ENCODE peak calls at places on chromosomes 7 and 10, in seven cellular contexts. One of them, this sample, is unnamed.

GRCh38 chr7:51325231-51325630 is 8.6 kb upstream of the COBL start:
- DNase-seq in astrocyte: no peak
- DNase-seq in GM12878: no peak
- DNase-seq in upper lobe of right lung: no peak
- DNase-seq in psoas muscle: no peak
- DNase-seq in left ventricle myocardium inferior: no peak
- DNase-seq in mammary epithelial cell: peak; percentile 29
- DNase-seq in this sample: no peak

GRCh38 chr7:124031919-124032318 is 948 bp downstream of the TMEM229A start:
- DNase-seq in mammary epithelial cell: no peak
- DNase-seq in left ventricle myocardium inferior: no peak
- DNase-seq in upper lobe of right lung: no peak
- DNase-seq in astrocyte: no peak
- DNase-seq in psoas muscle: no peak
- DNase-seq in GM12878: no peak
- DNase-seq in this sample: peak; percentile 16

GRCh38 chr7:146096994-146097393 is 19.6 kb upstream of the CNTNAP2 start:
- DNase-seq in upper lobe of right lung: no peak
- DNase-seq in GM12878: no peak
- DNase-seq in psoas muscle: no peak
- DNase-seq in mammary epithelial cell: no peak
- DNase-seq in astrocyte: no peak
- DNase-seq in left ventricle myocardium inferior: no peak
- DNase-seq in this sample: no peak

GRCh38 chr7:121000091-121000983 is 11.8 kb downstream of the CPED1 start:
- DNase-seq in left ventricle myocardium inferior: no peak
- DNase-seq in mammary epithelial cell: no peak
- DNase-seq in astrocyte: peak; percentile 45
- DNase-seq in upper lobe of right lung: no peak
- DNase-seq in psoas muscle: no peak
- DNase-seq in GM12878: no peak
- DNase-seq in this sample: no peak

GRCh38 chr10:113880236-113880635 is 25.8 kb downstream of the NHLRC2 start:
- DNase-seq in psoas muscle: no peak
- DNase-seq in mammary epithelial cell: peak; percentile 29
- DNase-seq in upper lobe of right lung: no peak
- DNase-seq in left ventricle myocardium inferior: no peak
- DNase-seq in GM12878: no peak
- DNase-seq in astrocyte: peak; percentile 58
- DNase-seq in this sample: no peak

GRCh38 chr10:58817499-58817898 is 304.8 kb downstream of the BICC1 start:
- DNase-seq in mammary epithelial cell: no peak
- DNase-seq in astrocyte: no peak
- DNase-seq in GM12878: no peak
- DNase-seq in psoas muscle: no peak
- DNase-seq in upper lobe of right lung: no peak
- DNase-seq in left ventricle myocardium inferior: no peak
- DNase-seq in this sample: no peak

GRCh38 chr10:663844-664243 is 25.6 kb downstream of the DIP2C start:
- DNase-seq in left ventricle myocardium inferior: no peak
- DNase-seq in GM12878: no peak
- DNase-seq in mammary epithelial cell: no peak
- DNase-seq in psoas muscle: no peak
- DNase-seq in astrocyte: no peak
- DNase-seq in upper lobe of right lung: peak; percentile 36
- DNase-seq in this sample: peak; percentile 31

GRCh38 chr10:102814873-102815661 is 22.1 kb downstream of the CYP17A1 start:
- DNase-seq in upper lobe of right lung: peak; percentile 84
- DNase-seq in astrocyte: peak; percentile 60
- DNase-seq in left ventricle myocardium inferior: peak; percentile 80
- DNase-seq in mammary epithelial cell: no peak
- DNase-seq in psoas muscle: peak; percentile 90
- DNase-seq in GM12878: no peak
- DNase-seq in this sample: no peak

GRCh38 chr10:77493851-77494788 is 143.5 kb downstream of the KCNMA1 start:
- DNase-seq in mammary epithelial cell: peak; percentile 44
- DNase-seq in astrocyte: peak; percentile 44
- DNase-seq in GM12878: no peak
- DNase-seq in upper lobe of right lung: no peak
- DNase-seq in psoas muscle: no peak
- DNase-seq in left ventricle myocardium inferior: no peak
- DNase-seq in this sample: peak; percentile 14

GRCh38 chr10:93498196-93498595 is 1.8 kb downstream of the CEP55 start:
- DNase-seq in mammary epithelial cell: no peak
- DNase-seq in astrocyte: no peak
- DNase-seq in GM12878: no peak
- DNase-seq in left ventricle myocardium inferior: no peak
- DNase-seq in upper lobe of right lung: no peak
- DNase-seq in psoas muscle: no peak
- DNase-seq in this sample: no peak

GRCh38 chr7:111958889-111959288 is 247.3 kb downstream of the DOCK4 start:
- DNase-seq in GM12878: no peak
- DNase-seq in left ventricle myocardium inferior: no peak
- DNase-seq in psoas muscle: no peak
- DNase-seq in mammary epithelial cell: peak; percentile 30
- DNase-seq in astrocyte: no peak
- DNase-seq in upper lobe of right lung: no peak
- DNase-seq in this sample: no peak

GRCh38 chr7:71236488-71237179 is 104.7 kb downstream of the GALNT17 start:
- DNase-seq in psoas muscle: no peak
- DNase-seq in GM12878: no peak
- DNase-seq in mammary epithelial cell: no peak
- DNase-seq in left ventricle myocardium inferior: no peak
- DNase-seq in upper lobe of right lung: no peak
- DNase-seq in astrocyte: no peak
- DNase-seq in this sample: no peak

GRCh38 chr7:133513608-133514007 is 260.7 kb downstream of the EXOC4 start:
- DNase-seq in GM12878: no peak
- DNase-seq in left ventricle myocardium inferior: no peak
- DNase-seq in astrocyte: peak; percentile 44
- DNase-seq in mammary epithelial cell: no peak
- DNase-seq in upper lobe of right lung: no peak
- DNase-seq in psoas muscle: no peak
- DNase-seq in this sample: no peak

GRCh38 chr10:123380491-123381085 is 226.4 kb downstream of the BUB3 start:
- DNase-seq in GM12878: no peak
- DNase-seq in astrocyte: peak; percentile 10
- DNase-seq in upper lobe of right lung: no peak
- DNase-seq in psoas muscle: no peak
- DNase-seq in mammary epithelial cell: peak; percentile 32
- DNase-seq in left ventricle myocardium inferior: no peak
- DNase-seq in this sample: no peak
- TF ChIP-seq CTCF in GM12878: peak; percentile 48
- TF ChIP-seq CTCF in astrocyte: peak; percentile 41
- TF ChIP-seq CTCF in upper lobe of right lung: peak; percentile 28
- TF ChIP-seq CTCF in psoas muscle: no peak
- TF ChIP-seq CTCF in mammary epithelial cell: peak; percentile 19
- TF ChIP-seq CTCF in left ventricle myocardium inferior: no peak
- TF ChIP-seq CTCF in this sample: peak; percentile 61

GRCh38 chr7:20798081-20798693 is 11.5 kb upstream of the SP8 start:
- DNase-seq in left ventricle myocardium inferior: no peak
- DNase-seq in astrocyte: no peak
- DNase-seq in GM12878: no peak
- DNase-seq in psoas muscle: no peak
- DNase-seq in upper lobe of right lung: peak; percentile 86
- DNase-seq in mammary epithelial cell: peak; percentile 59
- DNase-seq in this sample: peak; percentile 45
- TF ChIP-seq CTCF in left ventricle myocardium inferior: no peak
- TF ChIP-seq CTCF in astrocyte: no peak
- TF ChIP-seq CTCF in GM12878: no peak
- TF ChIP-seq CTCF in psoas muscle: no peak
- TF ChIP-seq CTCF in upper lobe of right lung: no peak
- TF ChIP-seq CTCF in mammary epithelial cell: no peak
- TF ChIP-seq CTCF in this sample: no peak

GRCh38 chr10:103982639-103983038 is 15.7 kb downstream of the SLK start:
- DNase-seq in mammary epithelial cell: no peak
- DNase-seq in GM12878: no peak
- DNase-seq in left ventricle myocardium inferior: no peak
- DNase-seq in astrocyte: no peak
- DNase-seq in upper lobe of right lung: no peak
- DNase-seq in psoas muscle: no peak
- DNase-seq in this sample: no peak
- TF ChIP-seq CTCF in mammary epithelial cell: no peak
- TF ChIP-seq CTCF in GM12878: peak; percentile 52
- TF ChIP-seq CTCF in left ventricle myocardium inferior: peak; percentile 44
- TF ChIP-seq CTCF in astrocyte: no peak
- TF ChIP-seq CTCF in upper lobe of right lung: no peak
- TF ChIP-seq CTCF in psoas muscle: peak; percentile 11
- TF ChIP-seq CTCF in this sample: peak; percentile 26

GRCh38 chr7:149028346-149029109 is at the start of gene PDIA4:
- DNase-seq in mammary epithelial cell: peak; percentile 100
- DNase-seq in psoas muscle: peak; percentile 100
- DNase-seq in GM12878: peak; percentile 96
- DNase-seq in left ventricle myocardium inferior: peak; percentile 99
- DNase-seq in astrocyte: peak; percentile 98
- DNase-seq in upper lobe of right lung: peak; percentile 100
- DNase-seq in this sample: peak; percentile 99
- TF ChIP-seq CTCF in mammary epithelial cell: no peak
- TF ChIP-seq CTCF in psoas muscle: peak; percentile 34
- TF ChIP-seq CTCF in GM12878: peak; percentile 11
- TF ChIP-seq CTCF in left ventricle myocardium inferior: peak; percentile 49
- TF ChIP-seq CTCF in astrocyte: no peak
- TF ChIP-seq CTCF in upper lobe of right lung: peak; percentile 25
- TF ChIP-seq CTCF in this sample: peak; percentile 47

DNA sequence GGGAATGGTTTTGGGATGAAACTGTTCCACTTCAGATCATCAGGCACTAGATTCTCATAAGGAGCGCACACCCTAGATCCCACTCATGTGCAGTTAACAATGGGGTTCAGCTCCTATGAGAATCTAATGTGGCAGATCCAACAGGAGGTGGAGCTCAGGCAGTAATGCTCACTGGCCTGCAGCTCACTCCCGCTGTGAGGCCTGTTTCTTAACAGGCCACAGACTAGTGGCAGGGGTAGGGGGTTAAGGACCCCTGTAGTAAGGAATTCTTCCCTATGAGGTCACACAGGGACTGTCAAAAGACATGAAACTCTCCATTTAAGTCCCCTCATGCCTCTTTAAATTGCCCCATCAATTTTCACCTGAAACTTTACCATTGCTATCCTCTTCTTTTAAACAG is 8.0 kb downstream of the HGF start:
- DNase-seq in upper lobe of right lung: no peak
- DNase-seq in GM12878: no peak
- DNase-seq in left ventricle myocardium inferior: no peak
- DNase-seq in astrocyte: no peak
- DNase-seq in mammary epithelial cell: no peak
- DNase-seq in psoas muscle: no peak
- DNase-seq in this sample: no peak
- TF ChIP-seq CTCF in upper lobe of right lung: no peak
- TF ChIP-seq CTCF in GM12878: no peak
- TF ChIP-seq CTCF in left ventricle myocardium inferior: no peak
- TF ChIP-seq CTCF in astrocyte: no peak
- TF ChIP-seq CTCF in mammary epithelial cell: no peak
- TF ChIP-seq CTCF in psoas muscle: no peak
- TF ChIP-seq CTCF in this sample: no peak

GRCh38 chr7:151032936-151033863 is 5.0 kb downstream of the ABCB8 start:
- DNase-seq in psoas muscle: no peak
- DNase-seq in GM12878: no peak
- DNase-seq in astrocyte: no peak
- DNase-seq in upper lobe of right lung: no peak
- DNase-seq in mammary epithelial cell: no peak
- DNase-seq in left ventricle myocardium inferior: no peak
- DNase-seq in this sample: no peak
- TF ChIP-seq CTCF in psoas muscle: no peak
- TF ChIP-seq CTCF in GM12878: no peak
- TF ChIP-seq CTCF in astrocyte: no peak
- TF ChIP-seq CTCF in upper lobe of right lung: no peak
- TF ChIP-seq CTCF in mammary epithelial cell: no peak
- TF ChIP-seq CTCF in left ventricle myocardium inferior: no peak
- TF ChIP-seq CTCF in this sample: no peak

DNA sequence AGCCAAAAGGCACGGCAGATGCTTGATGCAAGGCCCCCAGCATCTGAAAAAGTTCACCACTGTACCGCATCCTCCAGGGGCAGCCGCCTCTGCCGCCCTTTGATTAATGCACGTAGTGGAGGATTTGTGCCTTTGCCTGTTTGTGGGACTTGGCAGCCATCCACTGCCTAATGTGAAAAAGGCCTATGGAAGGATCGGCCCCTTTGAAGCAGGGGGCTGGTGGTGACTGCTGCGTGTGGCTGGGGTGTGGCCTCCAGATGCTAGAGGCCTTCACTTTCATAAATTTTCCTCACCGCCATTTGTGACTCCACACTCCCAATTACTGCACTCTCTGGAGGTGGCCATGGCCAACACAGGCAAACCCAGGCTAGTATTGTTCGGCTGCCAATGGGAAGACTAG is 226.0 kb downstream of the BMPER start:
- DNase-seq in GM12878: no peak
- DNase-seq in mammary epithelial cell: no peak
- DNase-seq in psoas muscle: no peak
- DNase-seq in astrocyte: peak; percentile 31
- DNase-seq in upper lobe of right lung: no peak
- DNase-seq in left ventricle myocardium inferior: no peak
- DNase-seq in this sample: no peak
- TF ChIP-seq CTCF in GM12878: no peak
- TF ChIP-seq CTCF in mammary epithelial cell: no peak
- TF ChIP-seq CTCF in psoas muscle: no peak
- TF ChIP-seq CTCF in astrocyte: no peak
- TF ChIP-seq CTCF in upper lobe of right lung: no peak
- TF ChIP-seq CTCF in left ventricle myocardium inferior: no peak
- TF ChIP-seq CTCF in this sample: no peak

GRCh38 chr10:79065091-79065551 is 3.6 kb upstream of the ZMIZ1 start:
- DNase-seq in left ventricle myocardium inferior: no peak
- DNase-seq in psoas muscle: peak; percentile 38
- DNase-seq in upper lobe of right lung: peak; percentile 57
- DNase-seq in astrocyte: no peak
- DNase-seq in GM12878: no peak
- DNase-seq in mammary epithelial cell: no peak
- DNase-seq in this sample: no peak
- TF ChIP-seq CTCF in left ventricle myocardium inferior: no peak
- TF ChIP-seq CTCF in psoas muscle: no peak
- TF ChIP-seq CTCF in upper lobe of right lung: no peak
- TF ChIP-seq CTCF in astrocyte: no peak
- TF ChIP-seq CTCF in GM12878: no peak
- TF ChIP-seq CTCF in mammary epithelial cell: no peak
- TF ChIP-seq CTCF in this sample: no peak

GRCh38 chr7:3370068-3370704 is 69.1 kb downstream of the SDK1 start:
- DNase-seq in psoas muscle: no peak
- DNase-seq in left ventricle myocardium inferior: no peak
- DNase-seq in GM12878: no peak
- DNase-seq in mammary epithelial cell: no peak
- DNase-seq in upper lobe of right lung: no peak
- DNase-seq in astrocyte: no peak
- DNase-seq in this sample: no peak
- TF ChIP-seq CTCF in psoas muscle: no peak
- TF ChIP-seq CTCF in left ventricle myocardium inferior: no peak
- TF ChIP-seq CTCF in GM12878: no peak
- TF ChIP-seq CTCF in mammary epithelial cell: no peak
- TF ChIP-seq CTCF in upper lobe of right lung: no peak
- TF ChIP-seq CTCF in astrocyte: no peak
- TF ChIP-seq CTCF in this sample: peak; percentile 33

DNA sequence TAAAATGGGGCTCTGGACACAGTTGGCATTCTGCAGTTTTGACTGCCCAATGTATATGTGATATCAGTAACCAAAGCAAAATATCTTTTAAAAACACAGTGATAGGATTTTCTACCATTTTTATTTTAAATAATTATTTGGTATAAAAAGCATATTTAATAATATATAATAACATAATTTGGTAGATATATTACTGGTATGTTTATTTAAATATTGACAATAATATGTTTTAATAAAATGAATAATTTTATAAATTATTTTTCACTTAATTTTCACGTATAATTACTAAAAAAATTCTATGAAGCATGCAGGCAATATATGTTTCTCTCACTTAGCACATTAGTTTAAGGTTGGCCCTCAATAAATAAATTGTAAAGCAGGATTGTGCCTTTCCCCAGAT is 269.1 kb downstream of the PRKG1 start:
- DNase-seq in GM12878: no peak
- DNase-seq in astrocyte: no peak
- DNase-seq in left ventricle myocardium inferior: no peak
- DNase-seq in psoas muscle: no peak
- DNase-seq in mammary epithelial cell: no peak
- DNase-seq in upper lobe of right lung: no peak
- DNase-seq in this sample: no peak
- TF ChIP-seq CTCF in GM12878: no peak
- TF ChIP-seq CTCF in astrocyte: no peak
- TF ChIP-seq CTCF in left ventricle myocardium inferior: no peak
- TF ChIP-seq CTCF in psoas muscle: no peak
- TF ChIP-seq CTCF in mammary epithelial cell: no peak
- TF ChIP-seq CTCF in upper lobe of right lung: no peak
- TF ChIP-seq CTCF in this sample: no peak

This sample was measured in neural crest cell.